ENCODE peak calls at places on chromosomes 3 and 15, in eight cellular contexts. One of them, this sample, is unnamed.

GRCh38 chr3:2727566-2728318 is 382.4 kb downstream of the IL5RA start:
- DNase-seq in endothelial cell of umbilical vein: no peak
- DNase-seq in GM23338: no peak
- DNase-seq in HL-60: no peak
- DNase-seq in stomach: no peak
- DNase-seq in transverse colon: no peak
- DNase-seq in GM12892: no peak
- DNase-seq in GM12878: no peak
- DNase-seq in this sample: no peak

GRCh38 chr15:82533801-82534200 is 6.5 kb downstream of the RPS17 start:
- DNase-seq in endothelial cell of umbilical vein: no peak
- DNase-seq in GM23338: no peak
- DNase-seq in HL-60: no peak
- DNase-seq in stomach: no peak
- DNase-seq in transverse colon: no peak
- DNase-seq in GM12892: no peak
- DNase-seq in GM12878: no peak
- DNase-seq in this sample: no peak

GRCh38 chr3:58536501-58537411 is at the start of gene ACOX2:
- DNase-seq in endothelial cell of umbilical vein: peak; percentile 43
- DNase-seq in GM23338: no peak
- DNase-seq in HL-60: no peak
- DNase-seq in stomach: peak; percentile 48
- DNase-seq in transverse colon: peak; percentile 42
- DNase-seq in GM12892: no peak
- DNase-seq in GM12878: no peak
- DNase-seq in this sample: no peak

GRCh38 chr3:194541483-194541882 is 54.7 kb upstream of the ATP13A3 start:
- DNase-seq in endothelial cell of umbilical vein: no peak
- DNase-seq in GM23338: no peak
- DNase-seq in HL-60: no peak
- DNase-seq in stomach: no peak
- DNase-seq in transverse colon: no peak
- DNase-seq in GM12892: peak; percentile 20
- DNase-seq in GM12878: no peak
- DNase-seq in this sample: no peak

GRCh38 chr3:156705761-156706631 is 31.6 kb downstream of the TIPARP start:
- DNase-seq in endothelial cell of umbilical vein: no peak
- DNase-seq in GM23338: no peak
- DNase-seq in HL-60: peak; percentile 30
- DNase-seq in stomach: no peak
- DNase-seq in transverse colon: no peak
- DNase-seq in GM12892: no peak
- DNase-seq in GM12878: no peak
- DNase-seq in this sample: no peak

GRCh38 chr15:99464137-99464536 is 101.6 kb upstream of the MEF2A start:
- DNase-seq in endothelial cell of umbilical vein: no peak
- DNase-seq in GM23338: no peak
- DNase-seq in HL-60: no peak
- DNase-seq in stomach: no peak
- DNase-seq in transverse colon: no peak
- DNase-seq in GM12892: no peak
- DNase-seq in GM12878: no peak
- DNase-seq in this sample: no peak

GRCh38 chr15:90513448-90513847 is 16.3 kb upstream of the CRTC3 start:
- DNase-seq in endothelial cell of umbilical vein: no peak
- DNase-seq in GM23338: no peak
- DNase-seq in HL-60: no peak
- DNase-seq in stomach: no peak
- DNase-seq in transverse colon: no peak
- DNase-seq in GM12892: no peak
- DNase-seq in GM12878: no peak
- DNase-seq in this sample: no peak

GRCh38 chr3:187403768-187404270 is 35.6 kb downstream of the RTP4 start:
- DNase-seq in endothelial cell of umbilical vein: peak; percentile 88
- DNase-seq in GM23338: no peak
- DNase-seq in HL-60: no peak
- DNase-seq in stomach: no peak
- DNase-seq in transverse colon: no peak
- DNase-seq in GM12892: no peak
- DNase-seq in GM12878: no peak
- DNase-seq in this sample: no peak

GRCh38 chr3:12967751-12968209 is 105.4 kb downstream of the IQSEC1 start:
- DNase-seq in endothelial cell of umbilical vein: peak; percentile 69
- DNase-seq in GM23338: peak; percentile 94
- DNase-seq in HL-60: peak; percentile 67
- DNase-seq in stomach: peak; percentile 92
- DNase-seq in transverse colon: peak; percentile 93
- DNase-seq in GM12892: peak; percentile 99
- DNase-seq in GM12878: no peak
- DNase-seq in this sample: peak; percentile 92

GRCh38 chr15:52040167-52040900 is 21.3 kb downstream of the MAPK6 start:
- DNase-seq in endothelial cell of umbilical vein: peak; percentile 21
- DNase-seq in GM23338: no peak
- DNase-seq in HL-60: no peak
- DNase-seq in stomach: peak; percentile 48
- DNase-seq in transverse colon: no peak
- DNase-seq in GM12892: no peak
- DNase-seq in GM12878: no peak
- DNase-seq in this sample: no peak

GRCh38 chr3:56415672-56416071 is 52.6 kb downstream of the ERC2 start:
- DNase-seq in endothelial cell of umbilical vein: peak; percentile 39
- DNase-seq in GM23338: no peak
- DNase-seq in HL-60: no peak
- DNase-seq in stomach: no peak
- DNase-seq in transverse colon: no peak
- DNase-seq in GM12892: no peak
- DNase-seq in GM12878: no peak
- DNase-seq in this sample: no peak

GRCh38 chr3:4421121-4421520 is 45.9 kb downstream of the SUMF1 start:
- DNase-seq in endothelial cell of umbilical vein: no peak
- DNase-seq in GM23338: no peak
- DNase-seq in HL-60: peak; percentile 24
- DNase-seq in stomach: no peak
- DNase-seq in transverse colon: no peak
- DNase-seq in GM12892: no peak
- DNase-seq in GM12878: no peak
- DNase-seq in this sample: no peak

GRCh38 chr3:190018460-190018859 is 102.2 kb downstream of the P3H2 start:
- DNase-seq in endothelial cell of umbilical vein: no peak
- DNase-seq in GM23338: no peak
- DNase-seq in HL-60: no peak
- DNase-seq in stomach: no peak
- DNase-seq in transverse colon: no peak
- DNase-seq in GM12892: no peak
- DNase-seq in GM12878: no peak
- DNase-seq in this sample: no peak

GRCh38 chr3:122794779-122795673 is at the start of gene SLC49A4:
- DNase-seq in endothelial cell of umbilical vein: peak; percentile 91
- DNase-seq in GM23338: peak; percentile 89
- DNase-seq in HL-60: peak; percentile 53
- DNase-seq in stomach: peak; percentile 81
- DNase-seq in transverse colon: peak; percentile 81
- DNase-seq in GM12892: peak; percentile 83
- DNase-seq in GM12878: peak; percentile 27
- DNase-seq in this sample: peak; percentile 84

GRCh38 chr3:130829575-130829947 is 64.3 kb upstream of the ATP2C1 start:
- DNase-seq in endothelial cell of umbilical vein: no peak
- DNase-seq in GM23338: no peak
- DNase-seq in HL-60: no peak
- DNase-seq in stomach: no peak
- DNase-seq in transverse colon: no peak
- DNase-seq in GM12892: no peak
- DNase-seq in GM12878: no peak
- DNase-seq in this sample: no peak

GRCh38 chr3:194138732-194139084 is 2.8 kb downstream of the HES1 start:
- DNase-seq in endothelial cell of umbilical vein: no peak
- DNase-seq in GM23338: no peak
- DNase-seq in HL-60: no peak
- DNase-seq in stomach: no peak
- DNase-seq in transverse colon: no peak
- DNase-seq in GM12892: no peak
- DNase-seq in GM12878: no peak
- DNase-seq in this sample: no peak

GRCh38 chr3:4394048-4394447 is 73.0 kb downstream of the SUMF1 start:
- DNase-seq in endothelial cell of umbilical vein: peak; percentile 84
- DNase-seq in GM23338: no peak
- DNase-seq in HL-60: peak; percentile 22
- DNase-seq in stomach: no peak
- DNase-seq in transverse colon: peak; percentile 11
- DNase-seq in GM12892: no peak
- DNase-seq in GM12878: no peak
- DNase-seq in this sample: no peak

GRCh38 chr15:42974202-42974862 is 53.8 kb upstream of the TTBK2 start:
- DNase-seq in endothelial cell of umbilical vein: no peak
- DNase-seq in GM23338: no peak
- DNase-seq in HL-60: no peak
- DNase-seq in stomach: no peak
- DNase-seq in transverse colon: no peak
- DNase-seq in GM12892: no peak
- DNase-seq in GM12878: no peak
- DNase-seq in this sample: no peak

GRCh38 chr3:131143802-131144201 is 117.1 kb downstream of the NEK11 start:
- DNase-seq in endothelial cell of umbilical vein: no peak
- DNase-seq in GM23338: no peak
- DNase-seq in HL-60: no peak
- DNase-seq in stomach: no peak
- DNase-seq in transverse colon: no peak
- DNase-seq in GM12892: no peak
- DNase-seq in GM12878: no peak
- DNase-seq in this sample: no peak

GRCh38 chr15:60093273-60094067 is 89.4 kb downstream of the FOXB1 start:
- DNase-seq in endothelial cell of umbilical vein: no peak
- DNase-seq in GM23338: no peak
- DNase-seq in HL-60: no peak
- DNase-seq in stomach: peak; percentile 69
- DNase-seq in transverse colon: peak; percentile 33
- DNase-seq in GM12892: no peak
- DNase-seq in GM12878: no peak
- DNase-seq in this sample: no peak
- TF ChIP-seq POLR2AphosphoS5 in endothelial cell of umbilical vein: no peak
- TF ChIP-seq POLR2AphosphoS5 in GM23338: no peak
- TF ChIP-seq POLR2AphosphoS5 in HL-60: no peak
- TF ChIP-seq POLR2AphosphoS5 in stomach: no peak
- TF ChIP-seq POLR2AphosphoS5 in transverse colon: no peak
- TF ChIP-seq POLR2AphosphoS5 in GM12892: no peak
- TF ChIP-seq POLR2AphosphoS5 in GM12878: no peak
- TF ChIP-seq POLR2AphosphoS5 in this sample: no peak

DNA sequence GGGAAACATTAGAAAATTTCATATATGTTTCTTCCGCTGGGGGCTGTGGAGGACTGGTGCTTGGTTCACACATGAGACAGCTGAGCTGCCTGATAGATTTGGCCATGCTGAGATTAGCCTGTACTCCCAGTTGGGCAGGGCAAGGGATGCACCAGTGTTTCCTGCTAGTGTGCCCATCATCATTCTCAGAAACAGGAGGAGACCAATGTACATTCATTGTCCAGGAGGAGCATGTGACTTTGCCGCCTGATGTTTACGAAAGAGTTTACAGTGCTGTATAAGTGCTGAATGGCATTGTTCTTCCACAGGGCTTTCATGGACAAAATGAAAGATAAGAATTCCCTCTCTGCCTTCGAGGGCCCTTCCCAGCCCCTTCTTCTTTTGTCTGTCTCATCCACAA is 311.1 kb upstream of the THBS1 start:
- DNase-seq in endothelial cell of umbilical vein: peak; percentile 32
- DNase-seq in GM23338: no peak
- DNase-seq in HL-60: no peak
- DNase-seq in stomach: no peak
- DNase-seq in transverse colon: no peak
- DNase-seq in GM12892: no peak
- DNase-seq in GM12878: no peak
- DNase-seq in this sample: no peak
- TF ChIP-seq POLR2AphosphoS5 in endothelial cell of umbilical vein: no peak
- TF ChIP-seq POLR2AphosphoS5 in GM23338: no peak
- TF ChIP-seq POLR2AphosphoS5 in HL-60: no peak
- TF ChIP-seq POLR2AphosphoS5 in stomach: no peak
- TF ChIP-seq POLR2AphosphoS5 in transverse colon: no peak
- TF ChIP-seq POLR2AphosphoS5 in GM12892: no peak
- TF ChIP-seq POLR2AphosphoS5 in GM12878: no peak
- TF ChIP-seq POLR2AphosphoS5 in this sample: no peak

GRCh38 chr3:108510496-108510895 is at the start of gene MYH15:
- DNase-seq in endothelial cell of umbilical vein: no peak
- DNase-seq in GM23338: no peak
- DNase-seq in HL-60: no peak
- DNase-seq in stomach: no peak
- DNase-seq in transverse colon: no peak
- DNase-seq in GM12892: no peak
- DNase-seq in GM12878: no peak
- DNase-seq in this sample: no peak

GRCh38 chr3:108511490-108511889 is 1.1 kb upstream of the MYH15 start:
- DNase-seq in endothelial cell of umbilical vein: no peak
- DNase-seq in GM23338: no peak
- DNase-seq in HL-60: no peak
- DNase-seq in stomach: no peak
- DNase-seq in transverse colon: no peak
- DNase-seq in GM12892: no peak
- DNase-seq in GM12878: no peak
- DNase-seq in this sample: no peak

GRCh38 chr3:108511055-108511454 is 659 bp upstream of the MYH15 start:
- DNase-seq in endothelial cell of umbilical vein: no peak
- DNase-seq in GM23338: no peak
- DNase-seq in HL-60: no peak
- DNase-seq in stomach: no peak
- DNase-seq in transverse colon: no peak
- DNase-seq in GM12892: no peak
- DNase-seq in GM12878: no peak
- DNase-seq in this sample: no peak

GRCh38 chr3:108509263-108509662 is 1.1 kb downstream of the MYH15 start:
- DNase-seq in endothelial cell of umbilical vein: no peak
- DNase-seq in GM23338: no peak
- DNase-seq in HL-60: no peak
- DNase-seq in stomach: no peak
- DNase-seq in transverse colon: no peak
- DNase-seq in GM12892: no peak
- DNase-seq in GM12878: no peak
- DNase-seq in this sample: no peak

GRCh38 chr3:108509873-108510272 is 523 bp downstream of the MYH15 start:
- DNase-seq in endothelial cell of umbilical vein: no peak
- DNase-seq in GM23338: no peak
- DNase-seq in HL-60: no peak
- DNase-seq in stomach: no peak
- DNase-seq in transverse colon: no peak
- DNase-seq in GM12892: no peak
- DNase-seq in GM12878: no peak
- DNase-seq in this sample: no peak
- TF ChIP-seq POLR2AphosphoS5 in endothelial cell of umbilical vein: no peak
- TF ChIP-seq POLR2AphosphoS5 in GM23338: no peak
- TF ChIP-seq POLR2AphosphoS5 in HL-60: no peak
- TF ChIP-seq POLR2AphosphoS5 in stomach: no peak
- TF ChIP-seq POLR2AphosphoS5 in transverse colon: no peak
- TF ChIP-seq POLR2AphosphoS5 in GM12892: no peak
- TF ChIP-seq POLR2AphosphoS5 in GM12878: no peak
- TF ChIP-seq POLR2AphosphoS5 in this sample: no peak

DNA sequence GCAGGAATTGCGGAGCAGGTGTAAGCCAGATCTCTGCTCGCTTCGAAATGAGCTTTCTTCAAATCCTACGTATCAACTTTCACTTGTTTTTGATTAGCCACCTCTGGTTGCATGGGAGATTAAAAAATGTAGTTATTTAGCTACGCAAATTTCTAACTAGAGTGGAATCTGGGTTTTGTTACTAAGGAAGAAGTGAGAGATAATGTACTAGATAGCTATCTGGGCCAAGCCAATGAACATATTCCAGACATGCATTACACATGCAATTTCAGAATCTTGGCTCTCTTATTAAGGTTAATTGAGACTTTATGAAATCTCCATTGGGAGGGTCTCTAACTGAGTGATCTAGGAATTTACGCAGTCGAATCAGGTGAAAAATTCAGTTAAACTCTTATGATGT is 765.7 kb downstream of the DIPK2A start:
- DNase-seq in endothelial cell of umbilical vein: no peak
- DNase-seq in GM23338: no peak
- DNase-seq in HL-60: no peak
- DNase-seq in stomach: no peak
- DNase-seq in transverse colon: no peak
- DNase-seq in GM12892: no peak
- DNase-seq in GM12878: no peak
- DNase-seq in this sample: no peak
- TF ChIP-seq POLR2AphosphoS5 in endothelial cell of umbilical vein: no peak
- TF ChIP-seq POLR2AphosphoS5 in GM23338: no peak
- TF ChIP-seq POLR2AphosphoS5 in HL-60: no peak
- TF ChIP-seq POLR2AphosphoS5 in stomach: no peak
- TF ChIP-seq POLR2AphosphoS5 in transverse colon: no peak
- TF ChIP-seq POLR2AphosphoS5 in GM12892: no peak
- TF ChIP-seq POLR2AphosphoS5 in GM12878: no peak
- TF ChIP-seq POLR2AphosphoS5 in this sample: no peak

This sample was measured in suprapubic skin.